ENCODE peak calls at places on chromosomes 4 and X, in seven cellular contexts. J is A549, P is ovary, U is stomach, C is K562, F is suprapubic skin, M is transverse colon. L is an unnamed sample.

GRCh38 chrX:55908685-55909212 is 191.2 kb downstream of the RRAGB start:
- DNase-seq in J (peak; percentile 12), P (no peak), U (no peak), C (no peak), F (no peak), M (peak; percentile 39), L (no peak)

GRCh38 chr4:123581802-123582201 is 185.2 kb downstream of the SPRY1 start:
- DNase-seq in J (no peak), P (no peak), U (no peak), C (no peak), F (no peak), M (no peak), L (no peak)

GRCh38 chrX:150772150-150772970 is 79.2 kb downstream of the MTMR1 start:
- DNase-seq in J (peak; percentile 78), P (peak; percentile 68), U (peak; percentile 81), C (peak; percentile 81), F (peak; percentile 84), M (peak; percentile 82), L (no peak)

GRCh38 chrX:12240491-12240890 is 102.2 kb downstream of the FRMPD4 start:
- DNase-seq in J (no peak), P (no peak), U (no peak), C (no peak), F (no peak), M (no peak), L (no peak)

GRCh38 chr4:82097504-82097903 is 276.3 kb downstream of the HNRNPD start:
- DNase-seq in J (no peak), P (no peak), U (no peak), C (no peak), F (no peak), M (no peak), L (no peak)

GRCh38 chr4:123488916-123489315 is 92.3 kb downstream of the SPRY1 start:
- DNase-seq in J (peak; percentile 69), P (no peak), U (no peak), C (peak; percentile 50), F (no peak), M (no peak), L (no peak)

GRCh38 chrX:110180176-110180927 is 137.5 kb downstream of the AMMECR1 start:
- DNase-seq in J (peak; percentile 50), P (peak; percentile 69), U (no peak), C (no peak), F (no peak), M (no peak), L (no peak)

GRCh38 chr4:8502836-8503585 is 62.4 kb downstream of the TRMT44 start:
- DNase-seq in J (no peak), P (peak; percentile 90), U (no peak), C (no peak), F (no peak), M (no peak), L (no peak)

GRCh38 chr4:133759428-133759827 is 442.2 kb downstream of the PABPC4L start:
- DNase-seq in J (no peak), P (no peak), U (no peak), C (no peak), F (no peak), M (no peak), L (no peak)

GRCh38 chr4:172514011-172514410 is 654.6 kb upstream of the GALNT7 start:
- DNase-seq in J (no peak), P (no peak), U (no peak), C (no peak), F (no peak), M (peak; percentile 35), L (no peak)

GRCh38 chr4:60757986-60758385 is 442.1 kb upstream of the ADGRL3 start:
- DNase-seq in J (no peak), P (no peak), U (no peak), C (no peak), F (no peak), M (no peak), L (no peak)

GRCh38 chrX:135707880-135708279 is 5.6 kb upstream of the CT45A1 start:
- DNase-seq in J (peak; percentile 60), P (no peak), U (no peak), C (peak; percentile 82), F (no peak), M (peak; percentile 16), L (no peak)

GRCh38 chrX:106611323-106611681 is 476 bp upstream of the RADX start:
- DNase-seq in J (no peak), P (no peak), U (no peak), C (no peak), F (no peak), M (no peak), L (no peak)

GRCh38 chrX:154295664-154296310 is at the start of gene TKTL1:
- DNase-seq in J (no peak), P (no peak), U (no peak), C (no peak), F (no peak), M (no peak), L (no peak)

GRCh38 chr4:72286185-72286584 is 254.4 kb downstream of the NPFFR2 start:
- DNase-seq in J (peak; percentile 2), P (no peak), U (no peak), C (no peak), F (no peak), M (no peak), L (no peak)

GRCh38 chr4:107951551-107951950 is 20.2 kb downstream of the CYP2U1 start:
- DNase-seq in J (no peak), P (no peak), U (no peak), C (no peak), F (no peak), M (no peak), L (no peak)

GRCh38 chr4:185481390-185481789 is 9.9 kb upstream of the CCDC110 start:
- DNase-seq in J (no peak), P (no peak), U (no peak), C (no peak), F (no peak), M (no peak), L (no peak)

DNA sequence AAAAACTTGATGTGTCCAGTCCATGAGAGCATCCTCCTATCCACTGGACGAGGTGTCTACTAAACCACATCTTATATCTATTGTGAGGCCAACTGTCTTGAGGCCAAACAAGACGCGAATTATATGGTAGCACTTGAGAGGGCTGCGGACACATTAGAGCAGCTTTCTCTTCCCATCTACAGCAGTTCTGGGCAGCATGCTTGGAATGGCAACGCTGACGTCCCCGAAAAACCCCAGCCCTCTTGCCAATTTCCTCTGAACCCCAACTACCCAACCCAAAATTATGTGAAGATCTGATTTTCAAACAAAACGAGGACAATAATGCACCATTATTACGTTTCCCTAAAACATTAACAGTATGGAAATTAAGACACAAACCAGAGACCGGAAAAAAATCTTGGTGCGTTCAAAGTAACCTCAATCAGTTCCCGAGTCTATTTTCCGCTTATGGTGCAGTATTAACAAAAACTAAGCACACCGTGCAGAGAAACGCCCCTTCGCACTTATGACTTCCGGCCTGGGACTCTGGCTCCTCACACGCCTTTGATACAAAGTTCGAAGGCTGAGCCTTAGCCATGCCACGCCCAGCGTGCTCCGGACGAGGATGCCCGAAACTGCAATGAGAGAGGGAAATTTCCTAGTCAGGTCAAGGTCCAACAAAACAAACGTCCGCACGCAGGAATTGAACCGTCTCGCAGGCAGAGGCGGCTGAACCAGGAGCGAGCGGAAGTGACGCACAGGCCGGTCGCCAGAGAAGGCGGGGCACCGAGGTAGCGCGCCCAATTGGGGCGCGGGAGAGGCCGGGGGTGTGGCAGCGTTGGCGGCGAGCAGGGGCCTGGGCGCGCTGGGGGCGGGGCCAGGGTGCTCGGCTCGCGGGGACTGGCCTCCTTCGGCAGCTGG is 458 bp upstream of the AP1AR start:
- DNase-seq in J (peak; percentile 96), P (peak; percentile 98), U (peak; percentile 98), C (peak; percentile 97), F (peak; percentile 98), M (peak; percentile 99), L (peak; percentile 99)
- TF ChIP-seq EP300 in J (no peak), P (peak; percentile 38), U (no peak), C (peak; percentile 14), F (no peak), M (no peak), L (no peak)

GRCh38 chrX:39749728-39750127 is 348.0 kb downstream of the BCOR start:
- DNase-seq in J (no peak), P (no peak), U (no peak), C (peak; percentile 26), F (no peak), M (no peak), L (no peak)

GRCh38 chrX:39745782-39746181 is 352.0 kb downstream of the BCOR start:
- DNase-seq in J (no peak), P (no peak), U (no peak), C (no peak), F (no peak), M (no peak), L (no peak)

GRCh38 chrX:39750246-39750790 is 347.4 kb downstream of the BCOR start:
- DNase-seq in J (no peak), P (no peak), U (no peak), C (no peak), F (no peak), M (no peak), L (no peak)

GRCh38 chrX:39750798-39751197 is 347.0 kb downstream of the BCOR start:
- DNase-seq in J (no peak), P (no peak), U (no peak), C (no peak), F (no peak), M (no peak), L (no peak)

GRCh38 chrX:39749135-39749534 is 348.6 kb downstream of the BCOR start:
- DNase-seq in J (no peak), P (no peak), U (no peak), C (no peak), F (no peak), M (no peak), L (no peak)
- TF ChIP-seq POLR2A in J (no peak), P (no peak), U (no peak), C (no peak), F (no peak), M (no peak), L (no peak)

DNA sequence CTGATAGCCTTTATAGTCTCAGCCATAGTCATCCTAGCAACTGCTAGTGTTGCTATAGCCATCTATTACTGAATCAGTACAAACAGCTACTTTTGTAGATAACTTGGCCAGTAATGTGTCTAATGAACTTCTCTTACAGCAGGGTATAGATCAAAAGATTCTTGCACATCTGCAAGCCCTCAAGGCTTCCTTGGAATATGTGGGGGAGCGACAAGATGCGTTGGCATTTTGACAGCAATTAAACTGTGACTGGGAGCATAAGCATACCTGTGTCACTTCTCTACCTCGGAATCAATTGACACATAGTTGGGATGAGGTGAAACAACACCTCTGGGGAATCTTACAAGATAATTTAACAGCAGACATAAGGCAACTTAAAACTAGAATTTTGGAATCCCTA is 87.6 kb downstream of the TMEM144 start:
- DNase-seq in J (no peak), P (no peak), U (no peak), C (no peak), F (no peak), M (no peak), L (no peak)
- H3K9me3 ChIP-seq in J (no peaks in the 10 kb centered on the region), P (peaks cover 4% of the 10 kb centered on the region), U (peaks cover 17% of the 10 kb centered on the region), C (no peaks in the 10 kb centered on the region), F (peaks cover 3% of the 10 kb centered on the region), M (no peaks in the 10 kb centered on the region), L (no peaks in the 10 kb centered on the region)

GRCh38 chr4:77355731-77356130 is 198.7 kb downstream of the CCNG2 start:
- DNase-seq in J (no peak), P (no peak), U (no peak), C (no peak), F (no peak), M (no peak), L (no peak)
- TF ChIP-seq EP300 in J (no peak), P (no peak), U (no peak), C (no peak), F (no peak), M (no peak), L (no peak)

GRCh38 chrX:20252392-20253231 is 14.1 kb downstream of the RPS6KA3 start:
- DNase-seq in J (peak; percentile 65), P (no peak), U (peak; percentile 72), C (peak; percentile 65), F (peak; percentile 59), M (peak; percentile 81), L (no peak)
- TF ChIP-seq POLR2A in J (no peak), P (no peak), U (no peak), C (peak; percentile 30), F (no peak), M (no peak), L (no peak)

L was measured in esophagus muscularis mucosa.